ENCODE peak calls at places on chromosomes 5 and 9, in ten cellular contexts. O is stomach, L is GM23338, Y is breast epithelium, A is HepG2, I is sigmoid colon, E is Panc1, T is suprapubic skin, J is GM12878, C is H1. H is an unnamed sample.
A peak's percentile ranks its signal among the peaks of the same experiment; 100 is the strongest.

GRCh38 chr5:180670157-180670556 is 20.8 kb upstream of the FLT4 start:
- DNase-seq in O (no peak), L (no peak), Y (no peak), A (no peak), I (no peak), E (no peak), T (no peak), J (no peak), C (no peak), H (no peak)

GRCh38 chr5:166370928-166371690 is 1920.3 kb upstream of the WWC1 start:
- DNase-seq in O (no peak), L (no peak), Y (no peak), A (no peak), I (no peak), E (peak; percentile 22), T (no peak), J (no peak), C (no peak), H (no peak)

GRCh38 chr9:89811356-89811755 is 206.5 kb downstream of the GADD45G start:
- DNase-seq in O (no peak), L (no peak), Y (no peak), A (no peak), I (no peak), E (no peak), T (no peak), J (no peak), C (peak; percentile 26), H (no peak)

GRCh38 chr5:114361724-114362196 is at the start of gene KCNN2:
- DNase-seq in O (peak; percentile 74), L (peak; percentile 95), Y (peak; percentile 24), A (peak; percentile 23), I (peak; percentile 90), E (no peak), T (peak; percentile 82), J (peak; percentile 26), C (no peak), H (peak; percentile 88)

GRCh38 chr5:148443998-148444397 is 60.2 kb downstream of the FBXO38 start:
- DNase-seq in O (peak; percentile 39), L (peak; percentile 87), Y (no peak), A (peak; percentile 65), I (peak; percentile 66), E (peak; percentile 57), T (no peak), J (peak; percentile 3), C (no peak), H (peak; percentile 49)

GRCh38 chr5:159047081-159047480 is 52.6 kb downstream of the EBF1 start:
- DNase-seq in O (no peak), L (no peak), Y (no peak), A (no peak), I (no peak), E (no peak), T (no peak), J (no peak), C (no peak), H (no peak)

GRCh38 chr5:167973126-167973525 is 318.3 kb upstream of the WWC1 start:
- DNase-seq in O (no peak), L (no peak), Y (no peak), A (no peak), I (no peak), E (no peak), T (no peak), J (no peak), C (no peak), H (no peak)

GRCh38 chr5:139636207-139636792 is 11.8 kb upstream of the CXXC5 start:
- DNase-seq in O (peak; percentile 61), L (no peak), Y (no peak), A (no peak), I (no peak), E (no peak), T (no peak), J (peak; percentile 97), C (peak; percentile 57), H (no peak)

GRCh38 chr9:127844821-127845359 is 9.6 kb downstream of the ENG start:
- DNase-seq in O (no peak), L (peak; percentile 77), Y (no peak), A (no peak), I (no peak), E (no peak), T (no peak), J (no peak), C (no peak), H (no peak)

GRCh38 chr9:88498880-88499279 is 36.1 kb upstream of the NXNL2 start:
- DNase-seq in O (peak; percentile 53), L (no peak), Y (no peak), A (no peak), I (no peak), E (no peak), T (no peak), J (no peak), C (no peak), H (no peak)

GRCh38 chr5:72505539-72505938 is 1.7 kb downstream of the ZNF366 start:
- DNase-seq in O (no peak), L (no peak), Y (no peak), A (no peak), I (no peak), E (no peak), T (no peak), J (no peak), C (no peak), H (no peak)

GRCh38 chr9:80841888-80842287 is 847.5 kb downstream of the TLE1 start:
- DNase-seq in O (no peak), L (no peak), Y (no peak), A (no peak), I (no peak), E (no peak), T (no peak), J (no peak), C (no peak), H (no peak)

GRCh38 chr5:169142264-169142970 is 158.5 kb downstream of the SLIT3 start:
- DNase-seq in O (peak; percentile 94), L (no peak), Y (peak; percentile 25), A (no peak), I (peak; percentile 90), E (no peak), T (no peak), J (no peak), C (no peak), H (peak; percentile 93)

GRCh38 chr9:133948138-133948537 is 44.0 kb downstream of the VAV2 start:
- DNase-seq in O (no peak), L (no peak), Y (no peak), A (no peak), I (peak; percentile 56), E (no peak), T (no peak), J (no peak), C (no peak), H (no peak)

GRCh38 chr5:78601622-78602314 is 46.8 kb downstream of the LHFPL2 start:
- DNase-seq in O (no peak), L (no peak), Y (no peak), A (peak; percentile 56), I (no peak), E (no peak), T (no peak), J (no peak), C (no peak), H (no peak)

GRCh38 chr9:29394855-29395254 is 1821.6 kb upstream of the C9orf72 start:
- DNase-seq in O (no peak), L (no peak), Y (no peak), A (no peak), I (no peak), E (no peak), T (no peak), J (no peak), C (no peak), H (no peak)

GRCh38 chr5:54754878-54755277 is 230.5 kb downstream of the ESM1 start:
- DNase-seq in O (no peak), L (no peak), Y (no peak), A (no peak), I (no peak), E (no peak), T (no peak), J (no peak), C (peak; percentile 27), H (no peak)

DNA sequence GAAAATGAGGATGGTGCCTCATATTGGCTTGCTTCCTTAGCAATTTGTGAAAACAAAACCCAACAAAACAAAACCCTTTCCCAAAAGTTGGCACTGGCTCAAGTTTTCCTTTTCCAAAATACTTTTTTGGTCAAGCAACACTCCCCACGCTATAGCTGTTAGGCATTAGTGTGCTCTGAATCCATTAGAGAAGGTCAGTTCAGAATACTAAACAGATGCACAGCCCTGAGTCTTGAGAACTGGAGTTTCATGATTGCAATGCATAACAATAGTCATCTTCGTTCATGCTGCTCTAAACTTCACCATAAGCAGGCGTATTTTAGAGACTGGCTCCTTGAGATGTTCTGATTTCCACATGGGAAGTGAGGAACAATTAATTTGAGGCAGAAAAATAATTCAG is 172.0 kb upstream of the KLF9 start:
- DNase-seq in O (no peak), L (no peak), Y (no peak), A (no peak), I (no peak), E (no peak), T (no peak), J (no peak), C (no peak), H (no peak)
- TF ChIP-seq POLR2AphosphoS5 in O (no peak), L (no peak), Y (no peak), A (no peak), I (no peak), E (no peak), T (no peak), J (no peak), C (no peak), H (no peak)

GRCh38 chr5:171999877-172000276 is 6.6 kb downstream of the FBXW11 start:
- DNase-seq in O (no peak), L (peak; percentile 60), Y (no peak), A (no peak), I (no peak), E (no peak), T (no peak), J (peak; percentile 57), C (no peak), H (no peak)
- H3K4me1 ChIP-seq in O (peaks cover 68% of the 10 kb centered on the region), L (peaks cover 89% of the 10 kb centered on the region), Y (peaks cover 5% of the 10 kb centered on the region), A (peaks cover 53% of the 10 kb centered on the region), I (peaks cover 74% of the 10 kb centered on the region), E (peaks cover 53% of the 10 kb centered on the region), T (peaks cover 29% of the 10 kb centered on the region), J (peaks cover 45% of the 10 kb centered on the region), C (peaks cover 40% of the 10 kb centered on the region), H (peaks cover 16% of the 10 kb centered on the region)

DNA sequence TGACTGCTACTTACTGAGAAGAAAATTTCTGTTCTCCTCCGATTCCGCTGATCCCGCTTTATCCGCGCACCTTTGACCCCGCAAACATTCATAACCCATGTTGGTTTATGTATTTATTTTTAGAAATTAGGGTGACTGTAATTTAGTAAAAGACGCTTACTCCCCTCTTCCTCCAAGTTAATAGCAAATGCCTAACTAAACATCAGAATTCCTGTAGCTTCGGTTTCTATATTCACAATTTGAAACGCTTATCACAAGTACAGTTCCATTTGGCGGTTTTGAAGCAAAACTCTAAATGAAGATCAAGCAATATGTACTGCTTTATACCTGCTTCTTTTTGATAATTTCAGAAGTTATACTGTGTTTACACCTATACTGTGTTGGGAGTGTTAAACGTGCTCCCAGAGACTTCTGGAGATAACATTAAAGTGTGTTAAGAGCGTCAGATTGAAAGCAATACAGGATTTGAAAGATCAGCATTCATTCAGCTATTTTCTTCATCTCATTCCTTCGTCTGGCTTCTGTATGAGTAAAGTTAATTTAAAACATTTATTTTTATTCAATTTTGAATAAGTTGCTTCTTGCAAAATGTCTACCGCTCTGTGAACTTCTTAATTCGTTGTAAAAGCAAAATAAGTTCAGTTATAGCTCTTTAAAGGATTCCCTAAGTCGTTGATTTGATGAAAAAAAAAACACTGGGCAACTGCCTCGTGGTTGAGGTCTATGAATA is 2.4 kb downstream of the PRDM6 start:
- DNase-seq in O (no peak), L (no peak), Y (no peak), A (no peak), I (no peak), E (no peak), T (no peak), J (no peak), C (no peak), H (no peak)
- TF ChIP-seq POLR2AphosphoS5 in O (no peak), L (no peak), Y (no peak), A (no peak), I (no peak), E (no peak), T (no peak), J (no peak), C (no peak), H (no peak)

GRCh38 chr5:150137168-150137957 is 18.3 kb downstream of the PDGFRB start:
- DNase-seq in O (peak; percentile 38), L (peak; percentile 51), Y (no peak), A (peak; percentile 97), I (no peak), E (no peak), T (no peak), J (no peak), C (no peak), H (peak; percentile 54)
- H3K4me1 ChIP-seq in O (peaks cover 53% of the 10 kb centered on the region), L (peaks cover 17% of the 10 kb centered on the region), Y (peaks cover 11% of the 10 kb centered on the region), A (peaks cover 83% of the 10 kb centered on the region), I (peaks cover 67% of the 10 kb centered on the region), E (peaks cover 24% of the 10 kb centered on the region), T (peaks cover 65% of the 10 kb centered on the region), J (no peaks in the 10 kb centered on the region), C (peaks cover 32% of the 10 kb centered on the region), H (peaks cover 23% of the 10 kb centered on the region)